ENCODE peak calls at places on chromosomes 7 and 10, in seven cellular contexts. E is kidney, Y is ovary, A is colonic mucosa, K is mesenchymal stem cell, L is neural progenitor cell, H is coronary artery. P is an unnamed sample.

GRCh38 chr10:61850376-61850775 is 51.1 kb upstream of the ARID5B start:
- DNase-seq in H (no peak), E (no peak), Y (no peak), K (no peak), A (no peak), L (no peak), P (no peak)

GRCh38 chr7:43914795-43915194 is 8.4 kb upstream of the URGCP start:
- DNase-seq in H (no peak), A (no peak), Y (no peak), E (no peak), L (no peak), K (peak), P (no peak)

GRCh38 chr10:46231087-46231486 is 55.7 kb upstream of the ANTXRL start:
- DNase-seq in K (no peak), Y (peak), L (no peak), E (no peak), A (no peak), H (peak), P (no peak)

GRCh38 chr7:100220833-100221718 is 1.3 kb downstream of the PVRIG start:
- DNase-seq in Y (no peak), L (no peak), A (no peak), E (peak), H (no peak), K (no peak), P (no peak)

GRCh38 chr7:44158060-44158872 is 17.1 kb upstream of the MYL7 start:
- DNase-seq in H (peak), L (no peak), E (no peak), K (no peak), A (no peak), Y (no peak), P (no peak)

GRCh38 chr7:72286486-72286885 is 125.7 kb downstream of the CALN1 start:
- DNase-seq in A (no peak), K (no peak), Y (no peak), E (no peak), H (no peak), L (no peak), P (no peak)

GRCh38 chr10:88849224-88849623 is 2.4 kb downstream of the ANKRD22 start:
- DNase-seq in A (no peak), K (peak), Y (no peak), H (no peak), E (no peak), L (no peak), P (no peak)

GRCh38 chr7:39252916-39253315 is 275.2 kb downstream of the POU6F2 start:
- DNase-seq in H (no peak), A (no peak), E (no peak), Y (no peak), K (peak), L (peak), P (no peak)

GRCh38 chr10:29699621-29700020 is 64.8 kb upstream of the SVIL start:
- DNase-seq in E (no peak), K (no peak), H (no peak), Y (no peak), L (no peak), A (no peak), P (no peak)
- H3K27ac ChIP-seq in E (no peak), K (no peak), H (no peak), Y (no peak), L (no peak), A (no peak), P (no peak)

GRCh38 chr10:119024882-119025281 is 4.6 kb upstream of the NANOS1 start:
- DNase-seq in K (no peak), H (no peak), A (no peak), E (no peak), Y (no peak), L (no peak), P (no peak)
- H3K27ac ChIP-seq in K (no peak), H (peak), A (no peak), E (no peak), Y (no peak), L (no peak), P (no peak)

DNA sequence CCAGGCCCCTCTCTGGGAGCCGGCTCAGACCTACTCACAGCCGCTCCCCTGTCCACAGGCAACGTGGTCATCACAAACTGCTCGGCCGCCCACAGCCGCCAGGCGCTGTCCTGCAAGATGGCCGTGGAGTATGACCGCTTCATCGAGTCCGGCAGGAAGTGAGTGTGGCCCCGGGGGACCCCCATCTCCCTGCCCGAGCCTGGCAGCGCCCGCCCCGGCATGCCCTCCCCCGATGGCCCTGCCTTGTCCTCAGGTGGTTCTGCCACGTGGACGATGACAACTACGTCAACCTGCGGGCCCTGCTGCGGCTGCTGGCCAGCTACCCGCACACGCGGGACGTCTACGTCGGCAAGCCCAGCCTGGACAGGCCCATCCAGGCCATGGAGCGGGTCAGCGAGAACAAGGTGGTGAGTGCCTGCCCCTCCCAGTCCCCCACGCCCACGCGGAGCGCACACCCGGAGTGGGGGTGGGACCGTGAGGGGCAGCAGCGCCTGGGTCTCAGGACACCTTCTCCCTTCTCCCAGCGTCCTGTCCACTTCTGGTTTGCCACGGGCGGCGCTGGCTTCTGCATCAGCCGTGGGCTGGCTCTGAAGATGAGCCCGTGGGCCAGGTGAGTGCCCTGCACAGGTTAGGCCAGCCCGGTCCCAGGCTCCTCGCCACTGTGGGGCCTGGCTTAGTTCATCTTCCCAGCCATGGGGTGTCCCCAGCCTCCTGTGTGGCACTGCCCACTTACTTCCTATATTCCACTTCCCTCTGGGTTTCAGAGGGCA is 5.8 kb downstream of the LFNG start:
- DNase-seq in K (no peak), L (no peak), E (peak), Y (no peak), A (no peak), H (no peak), P (no peak)
- H3K27ac ChIP-seq in K (peak), L (no peak), E (no peak), Y (no peak), A (peak), H (no peak), P (no peak)

GRCh38 chr10:110859947-110860376 is 11.8 kb upstream of the PDCD4 start:
- DNase-seq in E (no peak), Y (no peak), H (no peak), A (peak), K (peak), L (no peak), P (no peak)

GRCh38 chr10:110860576-110861241 is 11.0 kb upstream of the PDCD4 start:
- DNase-seq in H (no peak), E (no peak), L (no peak), Y (no peak), A (peak), K (no peak), P (no peak)

GRCh38 chr10:110861930-110862677 is 9.6 kb upstream of the PDCD4 start:
- DNase-seq in H (no peak), K (peak), A (no peak), E (no peak), Y (no peak), L (no peak), P (peak)

GRCh38 chr10:110862961-110863360 is 8.8 kb upstream of the PDCD4 start:
- DNase-seq in L (no peak), H (no peak), Y (no peak), E (no peak), K (no peak), A (no peak), P (no peak)

DNA sequence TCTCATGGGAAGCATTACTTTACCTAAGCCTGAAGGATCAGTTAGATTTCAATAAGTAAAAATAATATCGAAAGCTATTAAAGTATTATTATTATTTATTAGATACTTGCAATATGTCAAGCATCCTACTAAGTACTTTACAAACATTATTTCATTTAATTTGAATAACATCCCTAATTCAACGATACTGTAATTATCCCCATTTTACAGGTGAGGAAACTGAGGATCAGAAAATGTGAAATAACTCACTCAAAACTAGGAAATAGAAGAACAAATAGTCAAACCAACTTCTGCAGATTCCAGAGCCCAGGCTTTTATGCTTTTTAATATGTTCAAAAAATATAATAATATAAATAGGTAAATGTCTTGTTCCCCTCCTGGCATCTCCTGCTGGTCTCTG is 10.3 kb upstream of the PDCD4 start:
- DNase-seq in K (no peak), Y (no peak), L (no peak), H (no peak), A (no peak), E (no peak), P (no peak)
- H3K27ac ChIP-seq in K (no peak), Y (no peak), L (no peak), H (no peak), A (peak), E (no peak), P (peak)

GRCh38 chr7:27842094-27842493 is 102.1 kb downstream of the TAX1BP1 start:
- DNase-seq in A (no peak), L (peak), H (no peak), E (no peak), K (no peak), Y (no peak), P (no peak)
- H3K27ac ChIP-seq in A (no peak), L (peak), H (no peak), E (no peak), K (no peak), Y (no peak), P (no peak)

GRCh38 chr7:30169585-30169978 is 34.8 kb downstream of the MTURN start:
- DNase-seq in L (no peak), E (no peak), A (no peak), K (no peak), Y (no peak), H (no peak), P (no peak)
- H3K27ac ChIP-seq in L (no peak), E (no peak), A (no peak), K (no peak), Y (no peak), H (peak), P (peak)

GRCh38 chr10:130884456-130884855 is 427.1 kb downstream of the TCERG1L start:
- DNase-seq in H (no peak), A (no peak), E (no peak), K (no peak), Y (no peak), L (no peak), P (no peak)
- H3K27ac ChIP-seq in H (no peak), A (no peak), E (no peak), K (no peak), Y (no peak), L (no peak), P (no peak)

P was measured in epithelial cell of prostate.